ENCODE peak calls at places on chromosomes 4 and X, in eight cellular contexts. One of them, this sample, is unnamed.

GRCh38 chr4:151690164-151690856 is 70.5 kb downstream of the GATB start:
- DNase-seq in aorta: no peak
- DNase-seq in cardiac muscle cell: no peak
- DNase-seq in upper lobe of right lung: no peak
- DNase-seq in A549: no peak
- DNase-seq in thyroid gland: peak; percentile 38
- DNase-seq in small intestine: peak; percentile 7
- DNase-seq in CD4-positive, alpha-beta memory T cell: no peak
- DNase-seq in this sample: no peak

GRCh38 chr4:189143255-189143654 is 797.4 kb upstream of the FRG1 start:
- DNase-seq in aorta: no peak
- DNase-seq in cardiac muscle cell: no peak
- DNase-seq in upper lobe of right lung: no peak
- DNase-seq in A549: peak; percentile 23
- DNase-seq in thyroid gland: no peak
- DNase-seq in small intestine: no peak
- DNase-seq in CD4-positive, alpha-beta memory T cell: no peak
- DNase-seq in this sample: no peak

GRCh38 chr4:101357751-101358150 is 10.4 kb upstream of the PPP3CA start:
- DNase-seq in aorta: no peak
- DNase-seq in cardiac muscle cell: no peak
- DNase-seq in upper lobe of right lung: no peak
- DNase-seq in A549: no peak
- DNase-seq in thyroid gland: no peak
- DNase-seq in small intestine: no peak
- DNase-seq in CD4-positive, alpha-beta memory T cell: no peak
- DNase-seq in this sample: no peak

GRCh38 chr4:143184217-143184502 is 557 bp upstream of the USP38 start:
- DNase-seq in aorta: no peak
- DNase-seq in cardiac muscle cell: no peak
- DNase-seq in upper lobe of right lung: no peak
- DNase-seq in A549: no peak
- DNase-seq in thyroid gland: no peak
- DNase-seq in small intestine: no peak
- DNase-seq in CD4-positive, alpha-beta memory T cell: no peak
- DNase-seq in this sample: no peak

GRCh38 chrX:40746536-40746935 is 11.2 kb upstream of the MED14 start:
- DNase-seq in aorta: no peak
- DNase-seq in cardiac muscle cell: no peak
- DNase-seq in upper lobe of right lung: no peak
- DNase-seq in A549: no peak
- DNase-seq in thyroid gland: no peak
- DNase-seq in small intestine: no peak
- DNase-seq in CD4-positive, alpha-beta memory T cell: no peak
- DNase-seq in this sample: no peak

GRCh38 chr4:6277935-6278800 is 8.5 kb downstream of the WFS1 start:
- DNase-seq in aorta: no peak
- DNase-seq in cardiac muscle cell: no peak
- DNase-seq in upper lobe of right lung: no peak
- DNase-seq in A549: no peak
- DNase-seq in thyroid gland: no peak
- DNase-seq in small intestine: no peak
- DNase-seq in CD4-positive, alpha-beta memory T cell: no peak
- DNase-seq in this sample: no peak

GRCh38 chr4:55395529-55396304 is at the start of gene TMEM165:
- DNase-seq in aorta: peak; percentile 97
- DNase-seq in cardiac muscle cell: peak; percentile 93
- DNase-seq in upper lobe of right lung: peak; percentile 97
- DNase-seq in A549: peak; percentile 67
- DNase-seq in thyroid gland: peak; percentile 96
- DNase-seq in small intestine: peak; percentile 94
- DNase-seq in CD4-positive, alpha-beta memory T cell: peak; percentile 90
- DNase-seq in this sample: peak; percentile 88

GRCh38 chr4:99763635-99764101 is 53.0 kb upstream of the DAPP1 start:
- DNase-seq in aorta: no peak
- DNase-seq in cardiac muscle cell: no peak
- DNase-seq in upper lobe of right lung: no peak
- DNase-seq in A549: peak; percentile 8
- DNase-seq in thyroid gland: peak; percentile 39
- DNase-seq in small intestine: no peak
- DNase-seq in CD4-positive, alpha-beta memory T cell: no peak
- DNase-seq in this sample: no peak

GRCh38 chr4:152304220-152304619 is 231.7 kb downstream of the FBXW7 start:
- DNase-seq in aorta: no peak
- DNase-seq in cardiac muscle cell: no peak
- DNase-seq in upper lobe of right lung: no peak
- DNase-seq in A549: no peak
- DNase-seq in thyroid gland: no peak
- DNase-seq in small intestine: no peak
- DNase-seq in CD4-positive, alpha-beta memory T cell: no peak
- DNase-seq in this sample: no peak

GRCh38 chr4:74092957-74093356 is 6.0 kb downstream of the CXCL2 start:
- DNase-seq in aorta: no peak
- DNase-seq in cardiac muscle cell: no peak
- DNase-seq in upper lobe of right lung: no peak
- DNase-seq in A549: no peak
- DNase-seq in thyroid gland: no peak
- DNase-seq in small intestine: no peak
- DNase-seq in CD4-positive, alpha-beta memory T cell: no peak
- DNase-seq in this sample: no peak

GRCh38 chr4:154564311-154564710 is 1.5 kb downstream of the FGB start:
- DNase-seq in aorta: no peak
- DNase-seq in cardiac muscle cell: no peak
- DNase-seq in upper lobe of right lung: no peak
- DNase-seq in A549: no peak
- DNase-seq in thyroid gland: no peak
- DNase-seq in small intestine: no peak
- DNase-seq in CD4-positive, alpha-beta memory T cell: no peak
- DNase-seq in this sample: no peak

GRCh38 chr4:21893136-21893535 is 55.4 kb downstream of the KCNIP4 start:
- DNase-seq in aorta: no peak
- DNase-seq in cardiac muscle cell: no peak
- DNase-seq in upper lobe of right lung: no peak
- DNase-seq in A549: no peak
- DNase-seq in thyroid gland: no peak
- DNase-seq in small intestine: no peak
- DNase-seq in CD4-positive, alpha-beta memory T cell: no peak
- DNase-seq in this sample: no peak

GRCh38 chrX:140507982-140508305 is 3.1 kb upstream of the SOX3 start:
- DNase-seq in aorta: no peak
- DNase-seq in cardiac muscle cell: peak; percentile 64
- DNase-seq in upper lobe of right lung: peak; percentile 79
- DNase-seq in A549: no peak
- DNase-seq in thyroid gland: peak; percentile 74
- DNase-seq in small intestine: no peak
- DNase-seq in CD4-positive, alpha-beta memory T cell: no peak
- DNase-seq in this sample: no peak

GRCh38 chr4:24417206-24417605 is 167.1 kb downstream of the DHX15 start:
- DNase-seq in aorta: no peak
- DNase-seq in cardiac muscle cell: no peak
- DNase-seq in upper lobe of right lung: no peak
- DNase-seq in A549: no peak
- DNase-seq in thyroid gland: no peak
- DNase-seq in small intestine: no peak
- DNase-seq in CD4-positive, alpha-beta memory T cell: no peak
- DNase-seq in this sample: no peak

GRCh38 chr4:48653217-48654014 is 126.7 kb downstream of the FRYL start:
- DNase-seq in aorta: no peak
- DNase-seq in cardiac muscle cell: peak; percentile 39
- DNase-seq in upper lobe of right lung: no peak
- DNase-seq in A549: no peak
- DNase-seq in thyroid gland: peak; percentile 13
- DNase-seq in small intestine: no peak
- DNase-seq in CD4-positive, alpha-beta memory T cell: peak; percentile 18
- DNase-seq in this sample: peak; percentile 8

GRCh38 chrX:155263854-155264628 is at the start of gene RAB39B:
- DNase-seq in aorta: peak; percentile 83
- DNase-seq in cardiac muscle cell: peak; percentile 53
- DNase-seq in upper lobe of right lung: peak; percentile 69
- DNase-seq in A549: peak; percentile 51
- DNase-seq in thyroid gland: peak; percentile 61
- DNase-seq in small intestine: peak; percentile 13
- DNase-seq in CD4-positive, alpha-beta memory T cell: peak; percentile 75
- DNase-seq in this sample: peak; percentile 84

GRCh38 chrX:11460347-11460746 is 167.1 kb downstream of the AMELX start:
- DNase-seq in aorta: no peak
- DNase-seq in cardiac muscle cell: no peak
- DNase-seq in upper lobe of right lung: no peak
- DNase-seq in A549: no peak
- DNase-seq in thyroid gland: no peak
- DNase-seq in small intestine: no peak
- DNase-seq in CD4-positive, alpha-beta memory T cell: no peak
- DNase-seq in this sample: no peak

GRCh38 chrX:11464360-11464759 is 171.1 kb downstream of the AMELX start:
- DNase-seq in aorta: no peak
- DNase-seq in cardiac muscle cell: no peak
- DNase-seq in upper lobe of right lung: no peak
- DNase-seq in A549: no peak
- DNase-seq in thyroid gland: no peak
- DNase-seq in small intestine: no peak
- DNase-seq in CD4-positive, alpha-beta memory T cell: no peak
- DNase-seq in this sample: no peak

GRCh38 chrX:11462136-11462535 is 168.9 kb downstream of the AMELX start:
- DNase-seq in aorta: no peak
- DNase-seq in cardiac muscle cell: no peak
- DNase-seq in upper lobe of right lung: no peak
- DNase-seq in A549: no peak
- DNase-seq in thyroid gland: no peak
- DNase-seq in small intestine: no peak
- DNase-seq in CD4-positive, alpha-beta memory T cell: no peak
- DNase-seq in this sample: no peak

GRCh38 chrX:11462648-11463047 is 169.4 kb downstream of the AMELX start:
- DNase-seq in aorta: no peak
- DNase-seq in cardiac muscle cell: peak; percentile 46
- DNase-seq in upper lobe of right lung: no peak
- DNase-seq in A549: no peak
- DNase-seq in thyroid gland: no peak
- DNase-seq in small intestine: no peak
- DNase-seq in CD4-positive, alpha-beta memory T cell: no peak
- DNase-seq in this sample: no peak

DNA sequence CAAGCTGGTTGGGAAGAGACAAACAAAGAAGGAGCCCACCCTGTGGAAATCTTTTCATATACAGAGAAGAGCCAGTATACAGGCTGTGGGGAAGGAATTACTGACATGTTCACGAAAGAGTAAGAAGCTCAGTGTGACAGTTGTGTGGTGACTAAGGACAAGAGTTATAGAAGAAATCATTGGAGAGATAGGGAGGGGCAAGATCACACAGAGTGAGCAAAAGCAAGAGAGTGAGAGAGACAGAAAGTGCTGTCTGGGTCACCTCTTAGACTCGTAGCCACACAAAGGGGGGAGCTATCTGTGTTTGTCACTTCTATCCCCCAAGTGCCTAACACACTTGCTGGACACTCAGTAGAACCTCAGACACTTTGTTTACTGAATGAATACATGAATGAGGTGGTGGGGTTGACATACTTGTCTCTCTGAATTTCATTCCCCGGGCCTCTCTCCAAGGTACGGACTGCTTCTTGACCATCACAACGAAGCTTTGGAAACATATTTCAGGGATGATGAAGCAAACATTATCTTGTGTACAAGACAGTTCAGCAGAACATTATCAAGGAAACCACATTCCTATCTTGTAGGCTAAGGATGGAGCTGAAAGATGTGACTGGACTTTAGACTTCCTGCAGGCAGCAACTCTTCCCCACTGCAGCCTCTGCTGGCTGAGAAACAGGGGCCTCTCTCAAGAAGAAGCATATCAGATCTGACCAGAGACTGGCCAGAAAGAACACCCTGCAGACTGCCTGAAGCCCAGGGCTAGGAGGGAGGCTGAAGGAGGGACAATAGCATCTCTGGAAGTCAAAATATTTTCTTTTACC is 168.2 kb downstream of the AMELX start:
- DNase-seq in aorta: no peak
- DNase-seq in cardiac muscle cell: no peak
- DNase-seq in upper lobe of right lung: no peak
- DNase-seq in A549: no peak
- DNase-seq in thyroid gland: no peak
- DNase-seq in small intestine: no peak
- DNase-seq in CD4-positive, alpha-beta memory T cell: no peak
- DNase-seq in this sample: no peak
- H3K27ac ChIP-seq in aorta: peak overlapping the region; percentile 74
- H3K27ac ChIP-seq in cardiac muscle cell: no peak overlapping the region
- H3K27ac ChIP-seq in upper lobe of right lung: no peak overlapping the region
- H3K27ac ChIP-seq in A549: no peak overlapping the region
- H3K27ac ChIP-seq in thyroid gland: no peak overlapping the region
- H3K27ac ChIP-seq in small intestine: peak overlapping the region; percentile 27
- H3K27ac ChIP-seq in CD4-positive, alpha-beta memory T cell: no peak overlapping the region
- H3K27ac ChIP-seq in this sample: peak overlapping the region; percentile 54

GRCh38 chrX:73876897-73877296 is 313.9 kb downstream of the CHIC1 start:
- DNase-seq in aorta: no peak
- DNase-seq in cardiac muscle cell: no peak
- DNase-seq in upper lobe of right lung: no peak
- DNase-seq in A549: no peak
- DNase-seq in thyroid gland: no peak
- DNase-seq in small intestine: peak; percentile 0
- DNase-seq in CD4-positive, alpha-beta memory T cell: no peak
- DNase-seq in this sample: no peak
- H3K4me1 ChIP-seq in aorta: no peaks in the 10 kb centered on the region
- H3K4me1 ChIP-seq in cardiac muscle cell: no peaks in the 10 kb centered on the region
- H3K4me1 ChIP-seq in upper lobe of right lung: no peaks in the 10 kb centered on the region
- H3K4me1 ChIP-seq in A549: no peaks in the 10 kb centered on the region
- H3K4me1 ChIP-seq in thyroid gland: no peaks in the 10 kb centered on the region
- H3K4me1 ChIP-seq in small intestine: no peaks in the 10 kb centered on the region
- H3K4me1 ChIP-seq in CD4-positive, alpha-beta memory T cell: peaks cover under 1% of the 10 kb centered on the region
- H3K4me1 ChIP-seq in this sample: no peaks in the 10 kb centered on the region

GRCh38 chrX:153413731-153414130 is 2.5 kb downstream of the ZFP92 start:
- DNase-seq in aorta: peak; percentile 68
- DNase-seq in cardiac muscle cell: no peak
- DNase-seq in upper lobe of right lung: no peak
- DNase-seq in A549: no peak
- DNase-seq in thyroid gland: no peak
- DNase-seq in small intestine: no peak
- DNase-seq in CD4-positive, alpha-beta memory T cell: no peak
- DNase-seq in this sample: no peak
- H3K9me3 ChIP-seq in aorta: no peaks in the 10 kb centered on the region
- H3K9me3 ChIP-seq in cardiac muscle cell: no peaks in the 10 kb centered on the region
- H3K9me3 ChIP-seq in upper lobe of right lung: no peaks in the 10 kb centered on the region
- H3K9me3 ChIP-seq in A549: no peaks in the 10 kb centered on the region
- H3K9me3 ChIP-seq in thyroid gland: no peaks in the 10 kb centered on the region
- H3K9me3 ChIP-seq in small intestine: no peaks in the 10 kb centered on the region
- H3K9me3 ChIP-seq in CD4-positive, alpha-beta memory T cell: no peaks in the 10 kb centered on the region
- H3K9me3 ChIP-seq in this sample: no peaks in the 10 kb centered on the region

DNA sequence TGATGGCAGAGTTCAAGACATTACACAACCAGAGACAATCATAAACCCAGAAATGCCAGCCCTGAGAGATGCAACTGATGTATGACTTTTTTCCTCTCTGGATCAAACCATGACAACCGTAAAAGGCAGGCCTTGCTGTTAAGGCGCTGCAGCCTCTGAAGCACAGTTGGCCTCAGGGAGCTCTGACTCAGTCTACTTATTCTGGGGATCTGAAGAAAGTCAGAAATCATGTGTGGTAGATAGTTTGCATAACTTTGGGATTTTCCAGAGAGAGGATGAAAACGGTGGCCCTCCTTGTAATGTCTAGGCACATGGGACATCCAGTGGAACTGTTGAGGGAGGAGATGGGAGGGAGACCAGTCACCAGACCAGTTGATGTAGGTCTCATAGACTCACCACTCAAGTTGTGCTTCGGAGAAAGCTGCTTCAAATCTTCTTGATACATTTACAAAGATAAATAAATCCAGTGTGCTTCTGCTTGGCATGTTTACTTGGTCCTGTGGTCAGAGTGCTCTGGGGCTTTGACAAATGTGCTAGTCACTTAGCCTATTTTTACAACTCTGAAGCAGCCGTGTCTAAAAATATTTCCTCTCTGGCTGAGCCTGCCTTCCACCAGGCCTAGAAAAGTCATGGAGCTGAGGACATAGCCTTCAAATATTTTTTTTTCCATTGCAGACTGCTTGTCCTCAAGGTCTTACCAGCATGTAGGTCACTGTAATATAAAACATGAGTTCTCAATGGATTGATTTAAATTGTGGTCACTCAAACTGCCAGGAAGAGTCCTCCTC is 7.5 kb downstream of the HADH start:
- DNase-seq in aorta: no peak
- DNase-seq in cardiac muscle cell: peak; percentile 38
- DNase-seq in upper lobe of right lung: no peak
- DNase-seq in A549: no peak
- DNase-seq in thyroid gland: no peak
- DNase-seq in small intestine: no peak
- DNase-seq in CD4-positive, alpha-beta memory T cell: no peak
- DNase-seq in this sample: no peak
- H3K27ac ChIP-seq in aorta: peak overlapping the region; percentile 97
- H3K27ac ChIP-seq in cardiac muscle cell: peak overlapping the region; percentile 83
- H3K27ac ChIP-seq in upper lobe of right lung: no peak overlapping the region
- H3K27ac ChIP-seq in A549: no peak overlapping the region
- H3K27ac ChIP-seq in thyroid gland: no peak overlapping the region
- H3K27ac ChIP-seq in small intestine: peak overlapping the region; percentile 15
- H3K27ac ChIP-seq in CD4-positive, alpha-beta memory T cell: no peak overlapping the region
- H3K27ac ChIP-seq in this sample: no peak overlapping the region